ENCODE peak calls at places on chromosomes 12 and 14, in six cellular contexts. One of them, this sample, is unnamed.

GRCh38 chr14:22852940-22853767 is 16.8 kb downstream of the MMP14 start:
- DNase-seq in HepG2: peak; percentile 86
- DNase-seq in HCT116: peak; percentile 63
- DNase-seq in K562: peak; percentile 85
- DNase-seq in H1: no peak
- DNase-seq in GM12878: peak; percentile 63
- DNase-seq in this sample: no peak

GRCh38 chr12:53423597-53423996 is at the start of gene AMHR2:
- DNase-seq in HCT116: no peak
- DNase-seq in K562: peak; percentile 43
- DNase-seq in GM12878: no peak
- DNase-seq in HepG2: no peak
- DNase-seq in H1: no peak
- DNase-seq in this sample: no peak

GRCh38 chr12:131854861-131855476 is 26.8 kb downstream of the MMP17 start:
- DNase-seq in HCT116: no peak
- DNase-seq in HepG2: no peak
- DNase-seq in K562: no peak
- DNase-seq in H1: no peak
- DNase-seq in GM12878: no peak
- DNase-seq in this sample: no peak

GRCh38 chr14:50260511-50260910 is 29.1 kb upstream of the SOS2 start:
- DNase-seq in HCT116: peak; percentile 3
- DNase-seq in H1: no peak
- DNase-seq in K562: no peak
- DNase-seq in GM12878: no peak
- DNase-seq in HepG2: peak; percentile 23
- DNase-seq in this sample: no peak

GRCh38 chr12:80101126-80101525 is 1.8 kb downstream of the OTOGL start:
- DNase-seq in GM12878: no peak
- DNase-seq in K562: no peak
- DNase-seq in H1: no peak
- DNase-seq in HCT116: no peak
- DNase-seq in HepG2: no peak
- DNase-seq in this sample: no peak

GRCh38 chr14:80428171-80428570 is 216.9 kb upstream of the DIO2 start:
- DNase-seq in HepG2: no peak
- DNase-seq in HCT116: no peak
- DNase-seq in H1: no peak
- DNase-seq in GM12878: no peak
- DNase-seq in K562: no peak
- DNase-seq in this sample: no peak

GRCh38 chr14:95496690-95497241 is 19.7 kb downstream of the SYNE3 start:
- DNase-seq in GM12878: no peak
- DNase-seq in K562: no peak
- DNase-seq in H1: no peak
- DNase-seq in HepG2: no peak
- DNase-seq in HCT116: no peak
- DNase-seq in this sample: no peak

GRCh38 chr14:101992708-101993107 is 28.3 kb downstream of the DYNC1H1 start:
- DNase-seq in HepG2: no peak
- DNase-seq in GM12878: peak; percentile 84
- DNase-seq in HCT116: no peak
- DNase-seq in K562: no peak
- DNase-seq in H1: no peak
- DNase-seq in this sample: no peak

GRCh38 chr14:104386281-104386841 is 193.2 kb upstream of the C14orf180 start:
- DNase-seq in HCT116: no peak
- DNase-seq in H1: no peak
- DNase-seq in HepG2: no peak
- DNase-seq in K562: no peak
- DNase-seq in GM12878: no peak
- DNase-seq in this sample: no peak

GRCh38 chr12:47207005-47207717 is 127.4 kb upstream of the AMIGO2 start:
- DNase-seq in K562: no peak
- DNase-seq in GM12878: peak; percentile 66
- DNase-seq in H1: no peak
- DNase-seq in HepG2: no peak
- DNase-seq in HCT116: no peak
- DNase-seq in this sample: no peak

GRCh38 chr12:41437578-41437977 is 249.5 kb downstream of the PDZRN4 start:
- DNase-seq in GM12878: no peak
- DNase-seq in H1: no peak
- DNase-seq in HCT116: no peak
- DNase-seq in K562: no peak
- DNase-seq in HepG2: no peak
- DNase-seq in this sample: no peak
- H3K4me3 ChIP-seq in GM12878: no peak overlapping the region
- H3K4me3 ChIP-seq in H1: no peak overlapping the region
- H3K4me3 ChIP-seq in HCT116: no peak overlapping the region
- H3K4me3 ChIP-seq in K562: no peak overlapping the region
- H3K4me3 ChIP-seq in HepG2: no peak overlapping the region
- H3K4me3 ChIP-seq in this sample: no peak overlapping the region

DNA sequence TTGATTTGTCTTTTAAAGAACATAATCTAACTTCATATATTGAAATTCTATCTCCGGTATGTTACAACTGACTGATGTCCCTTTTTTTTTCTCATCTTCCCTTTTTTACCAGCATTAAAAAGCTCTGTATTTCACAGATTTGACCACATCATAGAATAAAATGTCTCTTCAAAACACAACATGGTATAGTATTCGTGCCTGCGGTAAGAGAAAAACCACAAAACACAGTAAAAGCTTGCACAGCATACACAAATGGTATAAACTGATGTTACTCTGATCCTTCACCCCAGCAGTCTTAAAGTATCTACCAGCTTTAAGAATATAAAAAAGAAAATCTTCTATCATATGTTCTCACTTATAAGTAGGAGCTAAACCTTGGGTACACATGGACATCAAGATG is 83.4 kb downstream of the HECTD1 start:
- DNase-seq in HepG2: no peak
- DNase-seq in K562: no peak
- DNase-seq in HCT116: no peak
- DNase-seq in GM12878: no peak
- DNase-seq in H1: no peak
- DNase-seq in this sample: no peak
- TF ChIP-seq ZNF274 in HepG2: no peak
- TF ChIP-seq ZNF274 in K562: no peak
- TF ChIP-seq ZNF274 in HCT116: no peak
- TF ChIP-seq ZNF274 in GM12878: no peak
- TF ChIP-seq ZNF274 in H1: no peak
- TF ChIP-seq ZNF274 in this sample: no peak

GRCh38 chr14:89616425-89617141 is 199.6 kb upstream of the FOXN3 start:
- DNase-seq in HepG2: peak; percentile 29
- DNase-seq in HCT116: no peak
- DNase-seq in K562: no peak
- DNase-seq in H1: no peak
- DNase-seq in GM12878: no peak
- DNase-seq in this sample: no peak

GRCh38 chr14:89617142-89617460 is 200.1 kb upstream of the FOXN3 start:
- DNase-seq in HCT116: no peak
- DNase-seq in HepG2: no peak
- DNase-seq in GM12878: no peak
- DNase-seq in H1: no peak
- DNase-seq in K562: no peak
- DNase-seq in this sample: no peak

GRCh38 chr14:89614009-89614691 is 197.1 kb upstream of the FOXN3 start:
- DNase-seq in HCT116: no peak
- DNase-seq in HepG2: no peak
- DNase-seq in K562: no peak
- DNase-seq in GM12878: no peak
- DNase-seq in H1: no peak
- DNase-seq in this sample: no peak

GRCh38 chr14:89615421-89615820 is 198.4 kb upstream of the FOXN3 start:
- DNase-seq in HCT116: no peak
- DNase-seq in HepG2: no peak
- DNase-seq in H1: no peak
- DNase-seq in GM12878: no peak
- DNase-seq in K562: no peak
- DNase-seq in this sample: no peak

GRCh38 chr14:89613260-89614008 is 196.4 kb upstream of the FOXN3 start:
- DNase-seq in GM12878: no peak
- DNase-seq in K562: no peak
- DNase-seq in HepG2: no peak
- DNase-seq in H1: no peak
- DNase-seq in HCT116: no peak
- DNase-seq in this sample: no peak
- H3K4me3 ChIP-seq in GM12878: peak overlapping the region; percentile 1
- H3K4me3 ChIP-seq in K562: no peak overlapping the region
- H3K4me3 ChIP-seq in HepG2: no peak overlapping the region
- H3K4me3 ChIP-seq in H1: no peak overlapping the region
- H3K4me3 ChIP-seq in HCT116: no peak overlapping the region
- H3K4me3 ChIP-seq in this sample: no peak overlapping the region

GRCh38 chr12:123119808-123120207 is 31.1 kb downstream of the PITPNM2 start:
- DNase-seq in GM12878: peak; percentile 57
- DNase-seq in HepG2: no peak
- DNase-seq in H1: no peak
- DNase-seq in HCT116: no peak
- DNase-seq in K562: no peak
- DNase-seq in this sample: no peak

GRCh38 chr12:123121670-123122069 is 29.2 kb downstream of the PITPNM2 start:
- DNase-seq in GM12878: no peak
- DNase-seq in HCT116: no peak
- DNase-seq in H1: no peak
- DNase-seq in HepG2: no peak
- DNase-seq in K562: no peak
- DNase-seq in this sample: no peak

GRCh38 chr12:123115409-123116111 is 35.3 kb downstream of the PITPNM2 start:
- DNase-seq in GM12878: peak; percentile 8
- DNase-seq in H1: no peak
- DNase-seq in K562: no peak
- DNase-seq in HepG2: no peak
- DNase-seq in HCT116: no peak
- DNase-seq in this sample: no peak

GRCh38 chr12:123120452-123121166 is 30.3 kb downstream of the PITPNM2 start:
- DNase-seq in GM12878: no peak
- DNase-seq in HepG2: no peak
- DNase-seq in H1: no peak
- DNase-seq in K562: no peak
- DNase-seq in HCT116: no peak
- DNase-seq in this sample: no peak

DNA sequence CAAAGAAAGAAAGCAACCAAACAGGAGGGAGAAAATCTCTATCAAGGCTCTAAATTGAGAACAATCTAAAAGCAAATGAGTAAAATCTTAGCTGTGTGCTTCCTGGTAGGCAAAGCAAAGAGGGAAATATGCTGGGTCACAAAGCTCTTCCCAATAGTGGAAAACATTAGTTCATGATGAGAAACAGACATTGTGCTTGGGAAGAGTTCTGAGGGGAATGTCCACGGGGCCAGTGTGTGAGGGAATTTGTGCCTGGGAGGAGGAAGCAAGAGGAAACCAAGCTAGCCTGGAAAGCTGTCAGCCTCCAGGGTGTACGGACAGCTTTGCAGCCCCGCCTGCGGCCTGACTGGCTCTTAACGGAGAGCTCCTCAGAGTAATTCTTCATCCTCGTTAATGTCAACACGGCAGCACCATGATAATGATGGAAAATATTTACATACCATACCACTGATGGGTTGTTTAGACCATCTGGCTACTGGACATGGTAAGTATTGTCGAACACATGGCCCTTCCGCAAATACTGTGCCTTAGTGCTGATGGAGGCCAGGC is 32.4 kb downstream of the PITPNM2 start:
- DNase-seq in H1: no peak
- DNase-seq in HepG2: no peak
- DNase-seq in HCT116: no peak
- DNase-seq in K562: no peak
- DNase-seq in GM12878: no peak
- DNase-seq in this sample: no peak
- TF ChIP-seq ZNF274 in H1: no peak
- TF ChIP-seq ZNF274 in HepG2: no peak
- TF ChIP-seq ZNF274 in HCT116: no peak
- TF ChIP-seq ZNF274 in K562: no peak
- TF ChIP-seq ZNF274 in GM12878: no peak
- TF ChIP-seq ZNF274 in this sample: no peak

GRCh38 chr14:52706286-52706685 is 714 bp upstream of the PSMC6 start:
- DNase-seq in GM12878: no peak
- DNase-seq in HepG2: no peak
- DNase-seq in H1: no peak
- DNase-seq in K562: peak; percentile 39
- DNase-seq in HCT116: no peak
- DNase-seq in this sample: no peak
- H3K4me3 ChIP-seq in GM12878: peak overlapping the region; percentile 91
- H3K4me3 ChIP-seq in HepG2: peak overlapping the region; percentile 87
- H3K4me3 ChIP-seq in H1: peak overlapping the region; percentile 99
- H3K4me3 ChIP-seq in K562: peak overlapping the region; percentile 90
- H3K4me3 ChIP-seq in HCT116: peak overlapping the region; percentile 96
- H3K4me3 ChIP-seq in this sample: peak overlapping the region; percentile 96

GRCh38 chr14:68282479-68283377 is 463.1 kb downstream of the RAD51B start:
- DNase-seq in K562: no peak
- DNase-seq in GM12878: peak; percentile 86
- DNase-seq in HCT116: no peak
- DNase-seq in H1: no peak
- DNase-seq in HepG2: peak; percentile 42
- DNase-seq in this sample: no peak
- TF ChIP-seq ZNF274 in K562: no peak
- TF ChIP-seq ZNF274 in GM12878: no peak
- TF ChIP-seq ZNF274 in HCT116: no peak
- TF ChIP-seq ZNF274 in H1: no peak
- TF ChIP-seq ZNF274 in HepG2: no peak
- TF ChIP-seq ZNF274 in this sample: no peak